ENCODE peak calls at places on chromosome 6, in four cellular contexts. One of them, this sample, is unnamed.

GRCh38 chr6:128233501-128233900 is 286.9 kb downstream of the PTPRK start:
- DNase-seq in hepatocyte: no peak
- DNase-seq in SK-N-SH: no peak
- DNase-seq in IMR-90: no peak
- DNase-seq in this sample: no peak

GRCh38 chr6:23537828-23538227 is 588.2 kb upstream of the NRSN1 start:
- DNase-seq in IMR-90: no peak
- DNase-seq in SK-N-SH: no peak
- DNase-seq in hepatocyte: no peak
- DNase-seq in this sample: no peak

GRCh38 chr6:163600331-163600730 is 185.8 kb downstream of the QKI start:
- DNase-seq in hepatocyte: no peak
- DNase-seq in IMR-90: no peak
- DNase-seq in SK-N-SH: no peak
- DNase-seq in this sample: no peak

GRCh38 chr6:40506956-40507355 is 80.2 kb downstream of the LRFN2 start:
- DNase-seq in IMR-90: no peak
- DNase-seq in hepatocyte: no peak
- DNase-seq in SK-N-SH: no peak
- DNase-seq in this sample: no peak

GRCh38 chr6:107847844-107848802 is 24.0 kb upstream of the SCML4 start:
- DNase-seq in SK-N-SH: peak; percentile 95
- DNase-seq in hepatocyte: peak; percentile 91
- DNase-seq in IMR-90: peak; percentile 63
- DNase-seq in this sample: peak; percentile 84

GRCh38 chr6:117555882-117556498 is 46.3 kb downstream of the GOPC start:
- DNase-seq in IMR-90: peak; percentile 31
- DNase-seq in SK-N-SH: no peak
- DNase-seq in hepatocyte: peak; percentile 53
- DNase-seq in this sample: peak; percentile 79

GRCh38 chr6:109093732-109094131 is 914 bp downstream of the SESN1 start:
- DNase-seq in SK-N-SH: no peak
- DNase-seq in hepatocyte: no peak
- DNase-seq in IMR-90: peak; percentile 14
- DNase-seq in this sample: peak; percentile 60

GRCh38 chr6:90288404-90288803 is 8.2 kb downstream of the BACH2 start:
- DNase-seq in hepatocyte: peak; percentile 23
- DNase-seq in SK-N-SH: no peak
- DNase-seq in IMR-90: peak; percentile 15
- DNase-seq in this sample: no peak

GRCh38 chr6:36577298-36577697 is 16.9 kb upstream of the SRSF3 start:
- DNase-seq in IMR-90: peak; percentile 79
- DNase-seq in SK-N-SH: no peak
- DNase-seq in hepatocyte: peak; percentile 50
- DNase-seq in this sample: no peak

GRCh38 chr6:26537846-26538571 is at the start of gene HMGN4:
- DNase-seq in SK-N-SH: peak; percentile 87
- DNase-seq in hepatocyte: peak; percentile 93
- DNase-seq in IMR-90: peak; percentile 90
- DNase-seq in this sample: peak; percentile 95

GRCh38 chr6:43924222-43924702 is 154.3 kb downstream of the VEGFA start:
- DNase-seq in SK-N-SH: peak; percentile 47
- DNase-seq in hepatocyte: no peak
- DNase-seq in IMR-90: peak; percentile 56
- DNase-seq in this sample: no peak

GRCh38 chr6:147299035-147299434 is 94.8 kb downstream of the STXBP5 start:
- DNase-seq in SK-N-SH: no peak
- DNase-seq in hepatocyte: no peak
- DNase-seq in IMR-90: no peak
- DNase-seq in this sample: no peak

GRCh38 chr6:154154389-154154967 is 115.4 kb downstream of the OPRM1 start:
- DNase-seq in hepatocyte: peak; percentile 88
- DNase-seq in IMR-90: peak; percentile 80
- DNase-seq in SK-N-SH: peak; percentile 33
- DNase-seq in this sample: peak; percentile 83

GRCh38 chr6:136762022-136762975 is 30.0 kb downstream of the MAP3K5 start:
- DNase-seq in IMR-90: no peak
- DNase-seq in SK-N-SH: no peak
- DNase-seq in hepatocyte: no peak
- DNase-seq in this sample: no peak

GRCh38 chr6:136763716-136764521 is 28.4 kb downstream of the MAP3K5 start:
- DNase-seq in hepatocyte: no peak
- DNase-seq in SK-N-SH: no peak
- DNase-seq in IMR-90: no peak
- DNase-seq in this sample: peak; percentile 44

GRCh38 chr6:136763255-136763654 is 29.0 kb downstream of the MAP3K5 start:
- DNase-seq in SK-N-SH: no peak
- DNase-seq in IMR-90: no peak
- DNase-seq in hepatocyte: no peak
- DNase-seq in this sample: no peak

GRCh38 chr6:136764522-136764993 is 27.7 kb downstream of the MAP3K5 start:
- DNase-seq in hepatocyte: no peak
- DNase-seq in SK-N-SH: no peak
- DNase-seq in IMR-90: no peak
- DNase-seq in this sample: peak; percentile 50

DNA sequence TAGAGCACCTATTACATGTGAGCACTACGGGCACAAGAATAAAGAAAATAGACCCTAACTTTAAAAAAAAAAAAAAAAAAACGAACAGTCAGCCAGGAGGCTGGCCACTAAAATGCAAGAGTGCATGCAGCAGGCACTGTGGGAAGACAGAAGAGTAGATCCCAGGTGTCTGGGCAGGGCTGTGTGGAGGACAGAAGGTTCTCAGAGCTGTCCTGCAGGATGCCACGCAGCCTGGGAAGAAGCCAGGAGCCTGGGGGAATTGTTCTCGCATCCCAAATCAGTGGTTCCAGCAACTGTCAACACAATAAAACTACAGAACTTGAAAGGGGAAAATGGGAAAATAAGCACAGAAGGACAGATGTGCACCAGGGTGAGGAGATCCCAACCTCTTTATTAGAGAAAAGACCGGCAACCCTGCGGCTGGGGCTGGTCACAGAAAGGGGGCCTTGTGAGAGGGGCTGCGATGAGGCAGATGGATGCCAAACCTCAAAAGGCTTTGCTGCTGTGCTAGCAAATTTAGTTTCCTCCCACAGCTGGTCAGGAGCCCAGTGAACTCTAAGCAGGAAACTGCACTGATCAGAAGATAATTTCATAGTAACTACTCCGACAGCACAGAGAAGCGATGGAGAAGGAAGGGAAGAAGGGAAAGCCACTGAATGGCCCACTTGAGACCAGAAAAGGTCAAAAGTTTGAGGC is 30.9 kb downstream of the MAP3K5 start:
- DNase-seq in IMR-90: peak; percentile 36
- DNase-seq in SK-N-SH: peak; percentile 39
- DNase-seq in hepatocyte: no peak
- DNase-seq in this sample: no peak
- H3K4me1 ChIP-seq in IMR-90: peaks cover 21% of the 10 kb centered on the region
- H3K4me1 ChIP-seq in SK-N-SH: peaks cover 8% of the 10 kb centered on the region
- H3K4me1 ChIP-seq in hepatocyte: peaks cover 12% of the 10 kb centered on the region
- H3K4me1 ChIP-seq in this sample: no peaks in the 10 kb centered on the region

GRCh38 chr6:11043552-11043960 is 549 bp downstream of the ELOVL2 start:
- DNase-seq in hepatocyte: peak; percentile 32
- DNase-seq in IMR-90: no peak
- DNase-seq in SK-N-SH: no peak
- DNase-seq in this sample: no peak
- H2AFZ ChIP-seq in hepatocyte: peak overlapping the region; percentile 64
- H2AFZ ChIP-seq in IMR-90: peak overlapping the region; percentile 91
- H2AFZ ChIP-seq in SK-N-SH: peak overlapping the region; percentile 39
- H2AFZ ChIP-seq in this sample: no peak overlapping the region

DNA sequence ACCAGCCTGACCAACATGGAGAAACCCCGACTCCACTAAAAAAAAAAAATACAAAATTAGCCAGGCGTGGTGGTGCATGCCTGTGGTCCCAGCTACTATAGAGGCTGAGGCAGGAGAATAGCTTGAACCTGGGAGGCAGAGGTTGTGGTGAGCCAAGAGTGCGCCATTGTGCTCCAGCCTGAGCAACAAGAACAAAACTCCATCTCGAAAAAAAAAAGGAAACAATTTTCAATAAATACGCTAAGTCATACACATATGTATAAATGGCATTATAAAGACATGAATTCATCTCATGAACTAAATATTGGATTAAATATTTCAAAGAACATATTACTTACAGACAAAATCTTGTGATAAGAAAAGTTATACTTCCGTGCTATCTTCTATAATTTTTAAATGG is 2.9 kb downstream of the ARHGAP18 start:
- DNase-seq in IMR-90: no peak
- DNase-seq in hepatocyte: no peak
- DNase-seq in SK-N-SH: no peak
- DNase-seq in this sample: no peak
- H3K4me3 ChIP-seq in IMR-90: no peak overlapping the region
- H3K4me3 ChIP-seq in hepatocyte: no peak overlapping the region
- H3K4me3 ChIP-seq in SK-N-SH: no peak overlapping the region
- H3K4me3 ChIP-seq in this sample: no peak overlapping the region

GRCh38 chr6:87938287-87938686 is 109.4 kb upstream of the SPACA1 start:
- DNase-seq in SK-N-SH: no peak
- DNase-seq in IMR-90: no peak
- DNase-seq in hepatocyte: no peak
- DNase-seq in this sample: no peak
- H3K4me1 ChIP-seq in SK-N-SH: no peaks in the 10 kb centered on the region
- H3K4me1 ChIP-seq in IMR-90: no peaks in the 10 kb centered on the region
- H3K4me1 ChIP-seq in hepatocyte: no peaks in the 10 kb centered on the region
- H3K4me1 ChIP-seq in this sample: peaks cover 3% of the 10 kb centered on the region

GRCh38 chr6:105488521-105489212 is 85.8 kb upstream of the PREP start:
- DNase-seq in hepatocyte: peak; percentile 28
- DNase-seq in IMR-90: peak; percentile 36
- DNase-seq in SK-N-SH: no peak
- DNase-seq in this sample: no peak
- H2AFZ ChIP-seq in hepatocyte: peak overlapping the region; percentile 3
- H2AFZ ChIP-seq in IMR-90: peak overlapping the region; percentile 73
- H2AFZ ChIP-seq in SK-N-SH: peak overlapping the region; percentile 30
- H2AFZ ChIP-seq in this sample: no peak overlapping the region